ENCODE peak calls at places on chromosomes 12 and 14, in six cellular contexts. One of them, this sample, is unnamed.

GRCh38 chr12:67592228-67593011 is 56.1 kb upstream of the DYRK2 start:
- DNase-seq in SK-N-SH: no peak
- DNase-seq in HepG2: no peak
- DNase-seq in GM12878: peak
- DNase-seq in HL-60: no peak
- DNase-seq in K562: no peak
- DNase-seq in this sample: no peak

GRCh38 chr14:60649815-60650381 is 621 bp upstream of the SIX1 start:
- DNase-seq in SK-N-SH: no peak
- DNase-seq in HepG2: no peak
- DNase-seq in GM12878: no peak
- DNase-seq in HL-60: no peak
- DNase-seq in K562: no peak
- DNase-seq in this sample: no peak

GRCh38 chr14:88551094-88551870 is 3.5 kb downstream of the PTPN21 start:
- DNase-seq in SK-N-SH: peak
- DNase-seq in HepG2: no peak
- DNase-seq in GM12878: no peak
- DNase-seq in HL-60: no peak
- DNase-seq in K562: peak
- DNase-seq in this sample: peak

GRCh38 chr12:132218915-132219314 is 74.7 kb downstream of the NOC4L start:
- DNase-seq in SK-N-SH: peak
- DNase-seq in HepG2: peak
- DNase-seq in GM12878: no peak
- DNase-seq in HL-60: peak
- DNase-seq in K562: peak
- DNase-seq in this sample: no peak

GRCh38 chr14:75794615-75795038 is 133.6 kb downstream of the TTLL5 start:
- DNase-seq in SK-N-SH: peak
- DNase-seq in HepG2: peak
- DNase-seq in GM12878: no peak
- DNase-seq in HL-60: no peak
- DNase-seq in K562: no peak
- DNase-seq in this sample: no peak

GRCh38 chr14:64040044-64040443 is 187.2 kb downstream of the SYNE2 start:
- DNase-seq in SK-N-SH: no peak
- DNase-seq in HepG2: no peak
- DNase-seq in GM12878: no peak
- DNase-seq in HL-60: no peak
- DNase-seq in K562: no peak
- DNase-seq in this sample: no peak

GRCh38 chr12:38878986-38879385 is 26.4 kb downstream of the CPNE8 start:
- DNase-seq in SK-N-SH: no peak
- DNase-seq in HepG2: no peak
- DNase-seq in GM12878: no peak
- DNase-seq in HL-60: no peak
- DNase-seq in K562: no peak
- DNase-seq in this sample: no peak

GRCh38 chr14:68784995-68785816 is 7.7 kb downstream of the ZFP36L1 start:
- DNase-seq in SK-N-SH: no peak
- DNase-seq in HepG2: no peak
- DNase-seq in GM12878: no peak
- DNase-seq in HL-60: no peak
- DNase-seq in K562: no peak
- DNase-seq in this sample: no peak

GRCh38 chr12:115916910-115917668 is 360.4 kb downstream of the MED13L start:
- DNase-seq in SK-N-SH: peak
- DNase-seq in HepG2: peak
- DNase-seq in GM12878: no peak
- DNase-seq in HL-60: peak
- DNase-seq in K562: peak
- DNase-seq in this sample: peak

GRCh38 chr12:48185181-48185919 is 1.9 kb downstream of the CCDC184 start:
- DNase-seq in SK-N-SH: no peak
- DNase-seq in HepG2: no peak
- DNase-seq in GM12878: no peak
- DNase-seq in HL-60: no peak
- DNase-seq in K562: no peak
- DNase-seq in this sample: peak

GRCh38 chr14:102873546-102874061 is 48.9 kb upstream of the AMN start:
- DNase-seq in SK-N-SH: no peak
- DNase-seq in HepG2: peak
- DNase-seq in GM12878: no peak
- DNase-seq in HL-60: no peak
- DNase-seq in K562: no peak
- DNase-seq in this sample: no peak

GRCh38 chr12:104833756-104834155 is 124.3 kb downstream of the SLC41A2 start:
- DNase-seq in SK-N-SH: no peak
- DNase-seq in HepG2: no peak
- DNase-seq in GM12878: no peak
- DNase-seq in HL-60: no peak
- DNase-seq in K562: no peak
- DNase-seq in this sample: no peak

GRCh38 chr12:115963030-115963480 is 314.4 kb downstream of the MED13L start:
- DNase-seq in SK-N-SH: no peak
- DNase-seq in HepG2: no peak
- DNase-seq in GM12878: no peak
- DNase-seq in HL-60: no peak
- DNase-seq in K562: no peak
- DNase-seq in this sample: no peak

GRCh38 chr12:32397703-32398102 is 1.7 kb upstream of the FGD4 start:
- DNase-seq in SK-N-SH: no peak
- DNase-seq in HepG2: no peak
- DNase-seq in GM12878: no peak
- DNase-seq in HL-60: no peak
- DNase-seq in K562: no peak
- DNase-seq in this sample: no peak

GRCh38 chr12:62123721-62124203 is 136.4 kb upstream of the USP15 start:
- DNase-seq in SK-N-SH: peak
- DNase-seq in HepG2: peak
- DNase-seq in GM12878: no peak
- DNase-seq in HL-60: peak
- DNase-seq in K562: peak
- DNase-seq in this sample: no peak

GRCh38 chr14:75283162-75283883 is 4.7 kb downstream of the FOS start:
- DNase-seq in SK-N-SH: no peak
- DNase-seq in HepG2: peak
- DNase-seq in GM12878: no peak
- DNase-seq in HL-60: peak
- DNase-seq in K562: peak
- DNase-seq in this sample: no peak

GRCh38 chr12:98295681-98296080 is 219.7 kb upstream of the TMPO start:
- DNase-seq in SK-N-SH: no peak
- DNase-seq in HepG2: no peak
- DNase-seq in GM12878: no peak
- DNase-seq in HL-60: no peak
- DNase-seq in K562: no peak
- DNase-seq in this sample: no peak

GRCh38 chr14:100896369-100897060 is 7.0 kb downstream of the RTL1 start:
- DNase-seq in SK-N-SH: peak
- DNase-seq in HepG2: no peak
- DNase-seq in GM12878: no peak
- DNase-seq in HL-60: no peak
- DNase-seq in K562: no peak
- DNase-seq in this sample: no peak

GRCh38 chr14:99274346-99275221 is 2.6 kb upstream of the BCL11B start:
- DNase-seq in SK-N-SH: peak
- DNase-seq in HepG2: peak
- DNase-seq in GM12878: no peak
- DNase-seq in HL-60: peak
- DNase-seq in K562: peak
- DNase-seq in this sample: peak

GRCh38 chr12:56839489-56840442 is 76.6 kb downstream of the HSD17B6 start:
- DNase-seq in SK-N-SH: peak
- DNase-seq in HepG2: peak
- DNase-seq in GM12878: peak
- DNase-seq in HL-60: peak
- DNase-seq in K562: peak
- DNase-seq in this sample: peak

GRCh38 chr14:102717211-102717610 is 60.0 kb upstream of the TRAF3 start:
- DNase-seq in SK-N-SH: no peak
- DNase-seq in HepG2: no peak
- DNase-seq in GM12878: no peak
- DNase-seq in HL-60: no peak
- DNase-seq in K562: no peak
- DNase-seq in this sample: no peak

GRCh38 chr14:102034301-102034700 is 52.5 kb downstream of the HSP90AA1 start:
- DNase-seq in SK-N-SH: no peak
- DNase-seq in HepG2: no peak
- DNase-seq in GM12878: no peak
- DNase-seq in HL-60: no peak
- DNase-seq in K562: no peak
- DNase-seq in this sample: no peak

GRCh38 chr12:100393202-100393601 is 36.3 kb downstream of the SLC17A8 start:
- DNase-seq in SK-N-SH: no peak
- DNase-seq in HepG2: no peak
- DNase-seq in GM12878: no peak
- DNase-seq in HL-60: no peak
- DNase-seq in K562: no peak
- DNase-seq in this sample: no peak

GRCh38 chr12:80412343-80412953 is 31.6 kb upstream of the PTPRQ start:
- DNase-seq in SK-N-SH: peak
- DNase-seq in HepG2: peak
- DNase-seq in GM12878: no peak
- DNase-seq in HL-60: peak
- DNase-seq in K562: peak
- DNase-seq in this sample: no peak

GRCh38 chr12:124172646-124173045 is 122.2 kb upstream of the RFLNA start:
- DNase-seq in SK-N-SH: no peak
- DNase-seq in HepG2: no peak
- DNase-seq in GM12878: no peak
- DNase-seq in HL-60: no peak
- DNase-seq in K562: no peak
- DNase-seq in this sample: no peak

GRCh38 chr12:1473418-1473817 is 121.0 kb downstream of the FBXL14 start:
- DNase-seq in SK-N-SH: no peak
- DNase-seq in HepG2: no peak
- DNase-seq in GM12878: no peak
- DNase-seq in HL-60: peak
- DNase-seq in K562: no peak
- DNase-seq in this sample: no peak

GRCh38 chr12:19833775-19834501 is 394.6 kb downstream of the AEBP2 start:
- DNase-seq in SK-N-SH: no peak
- DNase-seq in HepG2: no peak
- DNase-seq in GM12878: no peak
- DNase-seq in HL-60: no peak
- DNase-seq in K562: no peak
- DNase-seq in this sample: no peak

GRCh38 chr14:94601961-94602391 is 10.2 kb upstream of the SERPINA3 start:
- DNase-seq in SK-N-SH: no peak
- DNase-seq in HepG2: peak
- DNase-seq in GM12878: no peak
- DNase-seq in HL-60: no peak
- DNase-seq in K562: peak
- DNase-seq in this sample: no peak
- TF ChIP-seq GABPA in SK-N-SH: no peak
- TF ChIP-seq GABPA in HepG2: no peak
- TF ChIP-seq GABPA in GM12878: no peak
- TF ChIP-seq GABPA in HL-60: no peak
- TF ChIP-seq GABPA in K562: no peak
- TF ChIP-seq GABPA in this sample: no peak

GRCh38 chr14:32933943-32934890 is 4.5 kb upstream of the NPAS3 start:
- DNase-seq in SK-N-SH: peak
- DNase-seq in HepG2: no peak
- DNase-seq in GM12878: no peak
- DNase-seq in HL-60: no peak
- DNase-seq in K562: no peak
- DNase-seq in this sample: peak
- TF ChIP-seq GABPA in SK-N-SH: peak
- TF ChIP-seq GABPA in HepG2: no peak
- TF ChIP-seq GABPA in GM12878: no peak
- TF ChIP-seq GABPA in HL-60: no peak
- TF ChIP-seq GABPA in K562: no peak
- TF ChIP-seq GABPA in this sample: no peak

DNA sequence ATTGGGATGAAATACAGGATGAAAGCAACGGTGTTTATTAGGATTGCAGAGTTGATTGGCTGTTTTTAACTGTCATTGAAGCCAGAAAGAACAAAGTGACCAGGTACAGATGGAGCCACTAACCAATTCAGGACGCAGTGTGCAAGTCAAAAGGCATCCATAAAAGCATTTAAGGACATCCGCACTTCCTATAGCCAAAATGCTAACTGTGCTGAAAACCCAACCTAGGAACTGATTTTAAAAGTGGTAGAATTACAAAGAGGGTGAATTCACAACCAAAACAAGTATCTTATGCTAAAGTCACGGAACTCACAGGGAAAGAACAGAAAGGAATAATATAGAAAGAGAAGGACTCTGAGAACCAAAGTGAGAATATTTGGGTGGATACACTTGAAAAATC is 63.1 kb upstream of the FOXG1 start:
- DNase-seq in SK-N-SH: no peak
- DNase-seq in HepG2: no peak
- DNase-seq in GM12878: no peak
- DNase-seq in HL-60: no peak
- DNase-seq in K562: no peak
- DNase-seq in this sample: no peak
- TF ChIP-seq GABPA in SK-N-SH: no peak
- TF ChIP-seq GABPA in HepG2: no peak
- TF ChIP-seq GABPA in GM12878: no peak
- TF ChIP-seq GABPA in HL-60: no peak
- TF ChIP-seq GABPA in K562: no peak
- TF ChIP-seq GABPA in this sample: no peak

GRCh38 chr14:21771671-21772070 is 98.1 kb upstream of the OR4E1 start:
- DNase-seq in SK-N-SH: no peak
- DNase-seq in HepG2: no peak
- DNase-seq in GM12878: no peak
- DNase-seq in HL-60: no peak
- DNase-seq in K562: no peak
- DNase-seq in this sample: no peak

GRCh38 chr14:21768875-21769257 is 95.2 kb upstream of the OR4E1 start:
- DNase-seq in SK-N-SH: no peak
- DNase-seq in HepG2: no peak
- DNase-seq in GM12878: no peak
- DNase-seq in HL-60: no peak
- DNase-seq in K562: no peak
- DNase-seq in this sample: no peak

DNA sequence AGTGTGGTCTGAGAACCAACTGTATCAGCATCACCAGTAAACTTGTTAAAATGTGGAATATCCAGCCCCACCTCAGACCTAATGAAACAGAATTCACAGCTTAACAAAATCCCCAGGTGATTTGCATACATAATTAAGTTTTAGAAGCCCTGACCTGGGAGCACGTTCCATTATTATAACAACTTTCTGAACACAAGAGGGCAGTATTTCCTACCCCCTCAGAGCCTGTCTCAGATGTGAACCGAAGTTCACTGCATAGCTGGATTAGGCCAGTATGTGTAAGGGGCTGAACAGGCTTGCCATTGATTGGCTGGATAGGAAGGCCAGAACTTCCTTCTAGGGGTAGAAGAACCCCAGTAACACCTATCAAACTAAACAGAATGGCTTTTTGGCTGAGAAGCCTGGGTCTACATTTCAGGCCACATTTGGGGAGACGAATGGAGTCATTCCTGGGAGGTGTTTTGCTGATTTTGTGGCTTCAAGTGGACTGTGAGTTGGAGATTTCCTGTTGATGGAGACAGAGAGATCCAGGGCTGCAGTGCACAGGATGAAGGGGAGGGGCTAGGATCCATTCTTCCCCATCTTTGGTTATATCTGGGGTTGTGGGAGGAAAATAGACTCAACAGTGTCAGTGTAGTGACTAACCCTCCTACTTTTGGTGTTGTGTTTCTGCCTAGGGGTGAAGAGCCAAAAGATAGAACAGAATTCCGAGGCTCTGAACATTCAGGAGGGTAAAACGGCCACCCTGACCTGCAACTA is 94.7 kb upstream of the OR4E1 start:
- DNase-seq in SK-N-SH: peak
- DNase-seq in HepG2: peak
- DNase-seq in GM12878: peak
- DNase-seq in HL-60: no peak
- DNase-seq in K562: peak
- DNase-seq in this sample: no peak
- TF ChIP-seq GABPA in SK-N-SH: no peak
- TF ChIP-seq GABPA in HepG2: no peak
- TF ChIP-seq GABPA in GM12878: no peak
- TF ChIP-seq GABPA in HL-60: no peak
- TF ChIP-seq GABPA in K562: no peak
- TF ChIP-seq GABPA in this sample: no peak